ENCODE peak calls at places on chromosomes 12 and 14, in nine cellular contexts. B is GM13976, V is thoracic aorta, X is tibial artery, I is B cell, N is glutamatergic neuron, Y is GM10248, S is lung, H is mucosa of descending colon. O is an unnamed sample.

GRCh38 chr14:37384870-37385596 is 187.3 kb downstream of the MIPOL1 start:
- DNase-seq in B (no peak), V (no peak), X (no peak), I (no peak), N (no peak), Y (no peak), S (peak; percentile 44), H (peak; percentile 45), O (no peak)

GRCh38 chr14:68824517-68825347 is 31.9 kb upstream of the ZFP36L1 start:
- DNase-seq in B (peak; percentile 72), V (peak; percentile 40), X (peak; percentile 86), I (no peak), N (peak; percentile 92), Y (peak; percentile 58), S (peak; percentile 88), H (peak; percentile 94), O (peak; percentile 91)

GRCh38 chr12:31797230-31797872 is 68.5 kb upstream of the AMN1 start:
- DNase-seq in B (no peak), V (no peak), X (no peak), I (no peak), N (no peak), Y (no peak), S (no peak), H (no peak), O (no peak)

GRCh38 chr14:103551338-103551762 is 11.1 kb downstream of the BAG5 start:
- DNase-seq in B (no peak), V (no peak), X (peak; percentile 85), I (peak; percentile 33), N (no peak), Y (no peak), S (no peak), H (no peak), O (no peak)

GRCh38 chr14:34700622-34701130 is 13.7 kb downstream of the CFL2 start:
- DNase-seq in B (no peak), V (no peak), X (no peak), I (no peak), N (no peak), Y (no peak), S (no peak), H (no peak), O (no peak)

GRCh38 chr12:76558684-76559276 is 791 bp downstream of the OSBPL8 start:
- DNase-seq in B (peak; percentile 58), V (peak; percentile 7), X (peak; percentile 37), I (peak; percentile 45), N (peak; percentile 66), Y (peak; percentile 45), S (peak; percentile 59), H (peak; percentile 63), O (no peak)

GRCh38 chr12:106112094-106112822 is 26.5 kb downstream of the NUAK1 start:
- DNase-seq in B (no peak), V (no peak), X (no peak), I (no peak), N (no peak), Y (no peak), S (no peak), H (no peak), O (no peak)

GRCh38 chr12:15520083-15520482 is 197.8 kb downstream of the PTPRO start:
- DNase-seq in B (no peak), V (no peak), X (no peak), I (no peak), N (no peak), Y (no peak), S (no peak), H (no peak), O (no peak)

GRCh38 chr14:94400454-94400853 is 12.1 kb upstream of the SERPINA1 start:
- DNase-seq in B (no peak), V (no peak), X (no peak), I (no peak), N (no peak), Y (no peak), S (no peak), H (no peak), O (no peak)

DNA sequence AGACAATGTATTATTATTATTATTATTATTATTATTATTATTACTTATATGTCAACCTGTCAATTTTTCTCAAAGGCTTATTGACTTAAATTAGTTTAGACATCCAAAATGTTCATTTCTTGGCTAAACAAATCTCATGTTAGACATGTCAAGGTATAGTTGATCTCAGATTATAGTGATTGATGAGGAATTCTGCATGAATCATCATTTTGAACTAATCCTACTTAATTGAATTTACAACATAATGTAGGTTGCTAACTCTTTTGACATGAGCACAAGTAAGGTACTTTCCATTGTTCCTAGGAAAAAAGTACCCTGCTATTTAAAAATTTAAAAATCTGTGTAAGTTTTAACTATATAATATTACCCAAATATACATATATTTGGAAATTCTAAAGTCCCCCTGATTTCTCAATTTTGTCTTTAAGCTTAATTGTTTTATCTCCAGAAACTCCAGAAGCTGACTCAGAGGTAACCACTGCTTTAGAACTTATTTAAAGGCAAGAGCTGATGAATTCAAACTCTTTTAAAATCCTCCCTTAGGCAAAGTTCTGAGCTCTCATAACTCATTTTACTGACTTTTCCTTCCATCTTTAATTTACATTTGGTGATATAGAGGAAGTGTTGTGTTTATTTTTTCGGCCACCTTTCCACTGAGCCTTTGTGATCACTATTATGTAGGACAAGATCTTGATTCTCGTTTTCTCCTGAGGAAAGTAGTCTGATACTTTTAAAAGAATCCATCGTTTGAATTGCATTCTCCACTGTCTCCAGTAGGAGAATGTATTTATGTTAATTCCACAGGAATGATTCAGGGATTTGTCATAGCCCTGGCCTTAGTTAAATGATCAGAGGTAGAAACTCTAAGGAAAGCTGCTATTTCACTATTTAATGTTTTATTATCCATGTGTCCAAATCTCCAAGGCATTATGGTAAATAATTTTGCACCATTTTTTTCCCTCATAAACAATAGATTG is 1304.5 kb downstream of the AACS start:
- DNase-seq in B (no peak), V (no peak), X (no peak), I (no peak), N (no peak), Y (no peak), S (no peak), H (no peak), O (no peak)
- TF ChIP-seq CTCF in B (no peak), V (no peak), X (no peak), I (no peak), N (peak; percentile 37), Y (no peak), S (no peak), H (no peak), O (no peak)

GRCh38 chr12:49877066-49877465 is 26.6 kb downstream of the FAIM2 start:
- DNase-seq in B (no peak), V (no peak), X (no peak), I (no peak), N (no peak), Y (no peak), S (no peak), H (no peak), O (no peak)

GRCh38 chr12:49875115-49875720 is 28.5 kb downstream of the FAIM2 start:
- DNase-seq in B (no peak), V (no peak), X (no peak), I (no peak), N (no peak), Y (no peak), S (no peak), H (no peak), O (no peak)

GRCh38 chr12:49876070-49876469 is 27.6 kb downstream of the FAIM2 start:
- DNase-seq in B (no peak), V (no peak), X (no peak), I (no peak), N (no peak), Y (no peak), S (no peak), H (no peak), O (no peak)

GRCh38 chr12:49880756-49881390 is 22.8 kb downstream of the FAIM2 start:
- DNase-seq in B (no peak), V (no peak), X (no peak), I (no peak), N (no peak), Y (no peak), S (no peak), H (no peak), O (no peak)

GRCh38 chr12:49878021-49878420 is 25.7 kb downstream of the FAIM2 start:
- DNase-seq in B (no peak), V (no peak), X (no peak), I (no peak), N (no peak), Y (no peak), S (no peak), H (no peak), O (no peak)
- TF ChIP-seq CTCF in B (no peak), V (no peak), X (no peak), I (no peak), N (no peak), Y (no peak), S (no peak), H (no peak), O (no peak)

GRCh38 chr14:78136695-78137094 is 33.5 kb upstream of the NRXN3 start:
- DNase-seq in B (no peak), V (no peak), X (no peak), I (no peak), N (no peak), Y (no peak), S (no peak), H (no peak), O (no peak)

GRCh38 chr14:78143489-78144145 is 26.6 kb upstream of the NRXN3 start:
- DNase-seq in B (no peak), V (no peak), X (no peak), I (no peak), N (no peak), Y (no peak), S (no peak), H (no peak), O (no peak)

GRCh38 chr14:78142994-78143393 is 27.2 kb upstream of the NRXN3 start:
- DNase-seq in B (no peak), V (no peak), X (no peak), I (no peak), N (no peak), Y (no peak), S (no peak), H (no peak), O (no peak)

DNA sequence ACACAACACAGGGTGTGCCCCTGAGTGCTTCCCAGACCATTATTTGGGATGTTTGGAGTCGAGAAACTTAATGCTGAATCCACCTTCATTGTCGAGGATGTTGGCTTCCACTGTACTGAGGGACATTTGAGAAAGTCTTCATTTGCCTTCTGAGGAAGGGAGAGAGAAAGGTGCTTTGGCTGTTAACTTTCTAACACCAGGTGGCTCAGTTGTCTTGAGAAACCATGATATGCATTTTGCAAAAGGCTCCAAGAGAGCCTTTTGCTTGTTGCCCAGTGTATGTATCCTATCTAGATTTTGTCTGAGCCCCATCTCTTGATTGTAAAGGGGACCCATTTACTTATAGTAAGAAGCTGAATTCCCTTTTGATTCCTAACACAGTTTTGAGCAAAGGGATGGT is 28.6 kb upstream of the NRXN3 start:
- DNase-seq in B (no peak), V (no peak), X (no peak), I (no peak), N (no peak), Y (no peak), S (no peak), H (no peak), O (no peak)
- TF ChIP-seq CTCF in B (no peak), V (no peak), X (no peak), I (no peak), N (no peak), Y (no peak), S (no peak), H (no peak), O (no peak)

DNA sequence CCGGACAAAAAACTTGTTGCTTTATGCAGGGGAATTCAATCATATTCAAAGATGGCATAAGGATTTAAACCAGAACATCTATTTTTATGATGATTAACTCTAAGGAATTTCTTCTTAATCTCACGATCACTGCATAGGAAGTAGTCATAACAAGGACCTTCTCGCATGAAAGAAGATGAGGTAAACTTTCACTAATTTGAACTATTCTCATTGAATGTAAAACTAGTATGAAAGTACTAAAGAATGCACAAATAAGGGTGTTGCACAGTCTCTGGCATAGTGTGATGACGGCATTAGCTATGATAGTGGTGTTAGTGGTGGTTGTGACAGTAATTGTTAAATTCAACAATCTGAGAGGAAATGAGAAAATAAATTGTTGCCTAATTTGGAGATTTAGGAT is 280.0 kb downstream of the SLC6A15 start:
- DNase-seq in B (no peak), V (no peak), X (no peak), I (no peak), N (no peak), Y (no peak), S (no peak), H (no peak), O (no peak)
- TF ChIP-seq CTCF in B (no peak), V (no peak), X (no peak), I (no peak), N (no peak), Y (no peak), S (no peak), H (no peak), O (no peak)